ENCODE peak calls at places on chromosomes 7 and 10, in ten cellular contexts. K is AG09309, S is MCF 10A, W is AG10803, Z is heart right ventricle, R is body of pancreas, P is adrenal gland, X is kidney, Y is fibroblast of lung, A is nephron progenitor cell. L is an unnamed sample.
A peak's percentile ranks its signal among the peaks of the same experiment; 100 is the strongest.

GRCh38 chr7:1542841-1543747 is 12.6 kb downstream of the MAFK start:
- DNase-seq in K (no peak), S (no peak), W (no peak), Z (peak; percentile 36), R (no peak), P (no peak), X (peak; percentile 76), Y (no peak), A (peak; percentile 81), L (no peak)

GRCh38 chr7:47669178-47669878 is 87.4 kb upstream of the TNS3 start:
- DNase-seq in K (peak; percentile 78), S (peak; percentile 95), W (peak; percentile 90), Z (peak; percentile 69), R (peak; percentile 78), P (peak; percentile 89), X (peak; percentile 91), Y (peak; percentile 97), A (no peak), L (peak; percentile 82)

GRCh38 chr10:18312385-18313145 is 172.3 kb downstream of the CACNB2 start:
- DNase-seq in K (peak; percentile 11), S (peak; percentile 43), W (peak; percentile 38), Z (peak; percentile 29), R (peak; percentile 28), P (peak; percentile 25), X (no peak), Y (peak; percentile 48), A (peak; percentile 13), L (peak; percentile 55)

GRCh38 chr10:2543142-2543886 is 524.0 kb upstream of the PFKP start:
- DNase-seq in K (no peak), S (no peak), W (no peak), Z (no peak), R (no peak), P (no peak), X (no peak), Y (no peak), A (no peak), L (no peak)

GRCh38 chr7:135200824-135201331 is 10.4 kb downstream of the WDR91 start:
- DNase-seq in K (no peak), S (peak; percentile 57), W (no peak), Z (no peak), R (peak; percentile 59), P (no peak), X (no peak), Y (peak; percentile 58), A (no peak), L (no peak)

GRCh38 chr7:36547361-36547760 is 157.7 kb downstream of the ANLN start:
- DNase-seq in K (no peak), S (peak; percentile 55), W (no peak), Z (no peak), R (no peak), P (no peak), X (no peak), Y (no peak), A (no peak), L (no peak)

GRCh38 chr10:36808625-36809362 is 316.6 kb upstream of the ANKRD30A start:
- DNase-seq in K (no peak), S (no peak), W (no peak), Z (no peak), R (no peak), P (no peak), X (no peak), Y (peak; percentile 0), A (no peak), L (no peak)

GRCh38 chr7:35553498-35553897 is 141.4 kb downstream of the HERPUD2 start:
- DNase-seq in K (no peak), S (no peak), W (no peak), Z (no peak), R (no peak), P (peak; percentile 19), X (no peak), Y (no peak), A (no peak), L (no peak)

GRCh38 chr7:83648464-83649241 is at the start of gene SEMA3E:
- DNase-seq in K (no peak), S (no peak), W (peak; percentile 20), Z (no peak), R (peak; percentile 22), P (no peak), X (peak; percentile 41), Y (peak; percentile 72), A (peak; percentile 24), L (no peak)

GRCh38 chr7:127769696-127770400 is 117.9 kb downstream of the SND1 start:
- DNase-seq in K (no peak), S (no peak), W (peak; percentile 17), Z (no peak), R (no peak), P (no peak), X (no peak), Y (peak; percentile 77), A (no peak), L (no peak)

GRCh38 chr10:79310217-79310865 is 36.9 kb upstream of the PPIF start:
- DNase-seq in K (no peak), S (no peak), W (no peak), Z (no peak), R (no peak), P (no peak), X (peak; percentile 69), Y (no peak), A (no peak), L (no peak)

GRCh38 chr10:70418229-70418628 is 14.3 kb downstream of the EIF4EBP2 start:
- DNase-seq in K (no peak), S (peak; percentile 28), W (peak; percentile 29), Z (no peak), R (no peak), P (peak; percentile 61), X (no peak), Y (peak; percentile 80), A (no peak), L (no peak)

GRCh38 chr10:33325929-33326328 is 8.5 kb downstream of the NRP1 start:
- DNase-seq in K (no peak), S (no peak), W (no peak), Z (no peak), R (no peak), P (no peak), X (no peak), Y (peak; percentile 21), A (peak; percentile 5), L (no peak)

GRCh38 chr10:78894089-78894840 is 174.5 kb upstream of the ZMIZ1 start:
- DNase-seq in K (no peak), S (no peak), W (no peak), Z (no peak), R (no peak), P (no peak), X (no peak), Y (no peak), A (no peak), L (no peak)

GRCh38 chr7:105336009-105336408 is 52.7 kb downstream of the SRPK2 start:
- DNase-seq in K (no peak), S (no peak), W (no peak), Z (no peak), R (no peak), P (no peak), X (no peak), Y (no peak), A (no peak), L (no peak)
- TF ChIP-seq CTCF in K (peak; percentile 18), S (peak; percentile 30), W (peak; percentile 42), Z (peak; percentile 47), R (peak; percentile 56), P (peak; percentile 13), X (peak; percentile 9), Y (peak; percentile 3), A (peak; percentile 7), L (peak; percentile 8)

GRCh38 chr7:92988941-92989540 is 128.7 kb downstream of the SAMD9 start:
- DNase-seq in K (no peak), S (peak; percentile 13), W (peak; percentile 80), Z (no peak), R (no peak), P (no peak), X (no peak), Y (peak; percentile 21), A (no peak), L (no peak)
- TF ChIP-seq CTCF in K (no peak), S (no peak), W (no peak), Z (no peak), R (no peak), P (no peak), X (no peak), Y (no peak), A (no peak), L (no peak)

GRCh38 chr7:19117870-19118608 is 603 bp upstream of the TWIST1 start:
- DNase-seq in K (no peak), S (peak; percentile 7), W (no peak), Z (no peak), R (no peak), P (peak; percentile 21), X (no peak), Y (no peak), A (peak; percentile 41), L (no peak)
- TF ChIP-seq CTCF in K (peak; percentile 34), S (no peak), W (peak; percentile 33), Z (no peak), R (no peak), P (no peak), X (no peak), Y (no peak), A (no peak), L (no peak)

GRCh38 chr10:31948021-31948420 is 19.4 kb upstream of the ARHGAP12 start:
- DNase-seq in K (no peak), S (no peak), W (no peak), Z (no peak), R (no peak), P (no peak), X (no peak), Y (no peak), A (no peak), L (no peak)

GRCh38 chr10:31944071-31944433 is 15.4 kb upstream of the ARHGAP12 start:
- DNase-seq in K (no peak), S (no peak), W (no peak), Z (no peak), R (peak; percentile 59), P (no peak), X (no peak), Y (no peak), A (no peak), L (no peak)

GRCh38 chr10:31949266-31949665 is 20.6 kb upstream of the ARHGAP12 start:
- DNase-seq in K (no peak), S (no peak), W (no peak), Z (no peak), R (no peak), P (no peak), X (no peak), Y (no peak), A (no peak), L (no peak)

GRCh38 chr10:31945392-31945791 is 16.8 kb upstream of the ARHGAP12 start:
- DNase-seq in K (no peak), S (no peak), W (no peak), Z (no peak), R (no peak), P (no peak), X (no peak), Y (no peak), A (no peak), L (no peak)

GRCh38 chr10:31947144-31947926 is 18.7 kb upstream of the ARHGAP12 start:
- DNase-seq in K (peak; percentile 89), S (peak; percentile 91), W (peak; percentile 96), Z (peak; percentile 22), R (peak; percentile 64), P (no peak), X (no peak), Y (peak; percentile 91), A (no peak), L (no peak)
- TF ChIP-seq CTCF in K (peak; percentile 34), S (peak; percentile 59), W (peak; percentile 22), Z (peak; percentile 42), R (peak; percentile 36), P (no peak), X (peak; percentile 51), Y (peak; percentile 36), A (no peak), L (no peak)

L was measured in GM13976.